ENCODE peak calls at places on chromosomes 16 and 17, in seven cellular contexts. One of them, this sample, is unnamed.
A peak's percentile ranks its signal among the peaks of the same experiment; 100 is the strongest.

GRCh38 chr16:4428500-4428899 is 2.8 kb downstream of the DNAJA3 start:
- ATAC-seq in Right ventricle myocardium superior: no peak
- ATAC-seq in pancreas: no peak
- ATAC-seq in activated CD8-positive, alpha-beta T cell treated with anti-CD3 and anti-CD28 coated beads for 36 hours: no peak
- ATAC-seq in CD4-positive, alpha-beta T cell: no peak
- ATAC-seq in aorta: no peak
- ATAC-seq in SK-N-SH treated with all-trans-retinoic acid at 6 μM for 48 hours: no peak
- ATAC-seq in this sample: no peak

GRCh38 chr17:58092797-58093385 is 9.7 kb downstream of the DYNLL2 start:
- ATAC-seq in aorta: no peak
- ATAC-seq in activated CD8-positive, alpha-beta T cell treated with anti-CD3 and anti-CD28 coated beads for 36 hours: no peak
- ATAC-seq in SK-N-SH treated with all-trans-retinoic acid at 6 μM for 48 hours: no peak
- ATAC-seq in CD4-positive, alpha-beta T cell: no peak
- ATAC-seq in pancreas: no peak
- ATAC-seq in Right ventricle myocardium superior: no peak
- ATAC-seq in this sample: no peak

GRCh38 chr16:15990902-15991301 is 41.5 kb downstream of the ABCC1 start:
- ATAC-seq in Right ventricle myocardium superior: no peak
- ATAC-seq in aorta: no peak
- ATAC-seq in activated CD8-positive, alpha-beta T cell treated with anti-CD3 and anti-CD28 coated beads for 36 hours: no peak
- ATAC-seq in CD4-positive, alpha-beta T cell: no peak
- ATAC-seq in SK-N-SH treated with all-trans-retinoic acid at 6 μM for 48 hours: no peak
- ATAC-seq in pancreas: no peak
- ATAC-seq in this sample: no peak

GRCh38 chr17:27466376-27466747 is 10.1 kb downstream of the KSR1 start:
- ATAC-seq in CD4-positive, alpha-beta T cell: peak; percentile 65
- ATAC-seq in SK-N-SH treated with all-trans-retinoic acid at 6 μM for 48 hours: no peak
- ATAC-seq in pancreas: no peak
- ATAC-seq in aorta: no peak
- ATAC-seq in activated CD8-positive, alpha-beta T cell treated with anti-CD3 and anti-CD28 coated beads for 36 hours: peak; percentile 22
- ATAC-seq in Right ventricle myocardium superior: no peak
- ATAC-seq in this sample: peak; percentile 3

GRCh38 chr16:47431960-47432359 is 28.9 kb downstream of the ITFG1 start:
- ATAC-seq in CD4-positive, alpha-beta T cell: no peak
- ATAC-seq in Right ventricle myocardium superior: no peak
- ATAC-seq in aorta: no peak
- ATAC-seq in activated CD8-positive, alpha-beta T cell treated with anti-CD3 and anti-CD28 coated beads for 36 hours: no peak
- ATAC-seq in pancreas: no peak
- ATAC-seq in SK-N-SH treated with all-trans-retinoic acid at 6 μM for 48 hours: no peak
- ATAC-seq in this sample: no peak

GRCh38 chr16:82252582-82252981 is 82.6 kb upstream of the MPHOSPH6 start:
- ATAC-seq in Right ventricle myocardium superior: no peak
- ATAC-seq in activated CD8-positive, alpha-beta T cell treated with anti-CD3 and anti-CD28 coated beads for 36 hours: no peak
- ATAC-seq in SK-N-SH treated with all-trans-retinoic acid at 6 μM for 48 hours: no peak
- ATAC-seq in CD4-positive, alpha-beta T cell: no peak
- ATAC-seq in pancreas: no peak
- ATAC-seq in aorta: no peak
- ATAC-seq in this sample: no peak

GRCh38 chr16:73028263-73028662 is 19.7 kb downstream of the ZFHX3 start:
- ATAC-seq in SK-N-SH treated with all-trans-retinoic acid at 6 μM for 48 hours: no peak
- ATAC-seq in CD4-positive, alpha-beta T cell: no peak
- ATAC-seq in aorta: no peak
- ATAC-seq in Right ventricle myocardium superior: no peak
- ATAC-seq in pancreas: peak; percentile 42
- ATAC-seq in activated CD8-positive, alpha-beta T cell treated with anti-CD3 and anti-CD28 coated beads for 36 hours: no peak
- ATAC-seq in this sample: no peak

GRCh38 chr16:49575352-49576172 is 202.0 kb downstream of the C16orf78 start:
- ATAC-seq in aorta: no peak
- ATAC-seq in activated CD8-positive, alpha-beta T cell treated with anti-CD3 and anti-CD28 coated beads for 36 hours: peak; percentile 45
- ATAC-seq in pancreas: peak; percentile 71
- ATAC-seq in SK-N-SH treated with all-trans-retinoic acid at 6 μM for 48 hours: no peak
- ATAC-seq in Right ventricle myocardium superior: peak; percentile 78
- ATAC-seq in CD4-positive, alpha-beta T cell: no peak
- ATAC-seq in this sample: peak; percentile 65

GRCh38 chr17:63381101-63381729 is 64.9 kb downstream of the CYB561 start:
- ATAC-seq in CD4-positive, alpha-beta T cell: no peak
- ATAC-seq in pancreas: no peak
- ATAC-seq in activated CD8-positive, alpha-beta T cell treated with anti-CD3 and anti-CD28 coated beads for 36 hours: no peak
- ATAC-seq in SK-N-SH treated with all-trans-retinoic acid at 6 μM for 48 hours: peak; percentile 72
- ATAC-seq in Right ventricle myocardium superior: no peak
- ATAC-seq in aorta: no peak
- ATAC-seq in this sample: no peak

GRCh38 chr16:79874391-79874790 is 273.9 kb upstream of the MAF start:
- ATAC-seq in aorta: no peak
- ATAC-seq in CD4-positive, alpha-beta T cell: no peak
- ATAC-seq in activated CD8-positive, alpha-beta T cell treated with anti-CD3 and anti-CD28 coated beads for 36 hours: no peak
- ATAC-seq in pancreas: no peak
- ATAC-seq in SK-N-SH treated with all-trans-retinoic acid at 6 μM for 48 hours: no peak
- ATAC-seq in Right ventricle myocardium superior: peak; percentile 59
- ATAC-seq in this sample: peak; percentile 47

GRCh38 chr17:63601439-63602371 is 1.0 kb downstream of the TACO1 start:
- ATAC-seq in aorta: no peak
- ATAC-seq in Right ventricle myocardium superior: peak; percentile 18
- ATAC-seq in pancreas: peak; percentile 15
- ATAC-seq in CD4-positive, alpha-beta T cell: no peak
- ATAC-seq in SK-N-SH treated with all-trans-retinoic acid at 6 μM for 48 hours: peak; percentile 12
- ATAC-seq in activated CD8-positive, alpha-beta T cell treated with anti-CD3 and anti-CD28 coated beads for 36 hours: no peak
- ATAC-seq in this sample: no peak

GRCh38 chr17:80393491-80393890 is 21.5 kb upstream of the ENDOV start:
- ATAC-seq in CD4-positive, alpha-beta T cell: no peak
- ATAC-seq in SK-N-SH treated with all-trans-retinoic acid at 6 μM for 48 hours: no peak
- ATAC-seq in aorta: no peak
- ATAC-seq in pancreas: no peak
- ATAC-seq in activated CD8-positive, alpha-beta T cell treated with anti-CD3 and anti-CD28 coated beads for 36 hours: no peak
- ATAC-seq in Right ventricle myocardium superior: no peak
- ATAC-seq in this sample: no peak

GRCh38 chr17:824372-824771 is 42.2 kb downstream of the MRM3 start:
- ATAC-seq in SK-N-SH treated with all-trans-retinoic acid at 6 μM for 48 hours: no peak
- ATAC-seq in activated CD8-positive, alpha-beta T cell treated with anti-CD3 and anti-CD28 coated beads for 36 hours: no peak
- ATAC-seq in aorta: no peak
- ATAC-seq in pancreas: no peak
- ATAC-seq in Right ventricle myocardium superior: peak; percentile 75
- ATAC-seq in CD4-positive, alpha-beta T cell: no peak
- ATAC-seq in this sample: peak; percentile 43

GRCh38 chr17:1890758-1891450 is 61.1 kb downstream of the RPA1 start:
- ATAC-seq in pancreas: no peak
- ATAC-seq in Right ventricle myocardium superior: no peak
- ATAC-seq in activated CD8-positive, alpha-beta T cell treated with anti-CD3 and anti-CD28 coated beads for 36 hours: peak; percentile 96
- ATAC-seq in CD4-positive, alpha-beta T cell: peak; percentile 77
- ATAC-seq in aorta: no peak
- ATAC-seq in SK-N-SH treated with all-trans-retinoic acid at 6 μM for 48 hours: no peak
- ATAC-seq in this sample: no peak

GRCh38 chr16:29994613-29995329 is 646 bp downstream of the HIRIP3 start:
- ATAC-seq in CD4-positive, alpha-beta T cell: no peak
- ATAC-seq in Right ventricle myocardium superior: peak; percentile 46
- ATAC-seq in aorta: peak; percentile 62
- ATAC-seq in pancreas: peak; percentile 75
- ATAC-seq in activated CD8-positive, alpha-beta T cell treated with anti-CD3 and anti-CD28 coated beads for 36 hours: peak; percentile 49
- ATAC-seq in SK-N-SH treated with all-trans-retinoic acid at 6 μM for 48 hours: peak; percentile 27
- ATAC-seq in this sample: peak; percentile 31

GRCh38 chr17:64074704-64075484 is 54.5 kb upstream of the ICAM2 start:
- ATAC-seq in aorta: peak; percentile 79
- ATAC-seq in activated CD8-positive, alpha-beta T cell treated with anti-CD3 and anti-CD28 coated beads for 36 hours: no peak
- ATAC-seq in Right ventricle myocardium superior: peak; percentile 48
- ATAC-seq in SK-N-SH treated with all-trans-retinoic acid at 6 μM for 48 hours: no peak
- ATAC-seq in CD4-positive, alpha-beta T cell: no peak
- ATAC-seq in pancreas: peak; percentile 91
- ATAC-seq in this sample: peak; percentile 74

GRCh38 chr17:74950207-74950606 is 14.5 kb downstream of the OTOP3 start:
- ATAC-seq in Right ventricle myocardium superior: no peak
- ATAC-seq in activated CD8-positive, alpha-beta T cell treated with anti-CD3 and anti-CD28 coated beads for 36 hours: no peak
- ATAC-seq in CD4-positive, alpha-beta T cell: no peak
- ATAC-seq in pancreas: peak; percentile 65
- ATAC-seq in aorta: no peak
- ATAC-seq in SK-N-SH treated with all-trans-retinoic acid at 6 μM for 48 hours: peak; percentile 8
- ATAC-seq in this sample: no peak

GRCh38 chr17:3773511-3773910 is 27.5 kb downstream of the ITGAE start:
- ATAC-seq in aorta: no peak
- ATAC-seq in CD4-positive, alpha-beta T cell: no peak
- ATAC-seq in Right ventricle myocardium superior: no peak
- ATAC-seq in activated CD8-positive, alpha-beta T cell treated with anti-CD3 and anti-CD28 coated beads for 36 hours: no peak
- ATAC-seq in pancreas: no peak
- ATAC-seq in SK-N-SH treated with all-trans-retinoic acid at 6 μM for 48 hours: peak; percentile 92
- ATAC-seq in this sample: no peak

GRCh38 chr17:74152591-74153455 is 50.7 kb upstream of the RPL38 start:
- ATAC-seq in pancreas: no peak
- ATAC-seq in Right ventricle myocardium superior: no peak
- ATAC-seq in aorta: no peak
- ATAC-seq in activated CD8-positive, alpha-beta T cell treated with anti-CD3 and anti-CD28 coated beads for 36 hours: no peak
- ATAC-seq in SK-N-SH treated with all-trans-retinoic acid at 6 μM for 48 hours: peak; percentile 70
- ATAC-seq in CD4-positive, alpha-beta T cell: no peak
- ATAC-seq in this sample: no peak

GRCh38 chr17:1989135-1989534 is 36.0 kb downstream of the RTN4RL1 start:
- ATAC-seq in CD4-positive, alpha-beta T cell: no peak
- ATAC-seq in Right ventricle myocardium superior: peak; percentile 33
- ATAC-seq in pancreas: peak; percentile 39
- ATAC-seq in SK-N-SH treated with all-trans-retinoic acid at 6 μM for 48 hours: peak; percentile 82
- ATAC-seq in aorta: peak; percentile 86
- ATAC-seq in activated CD8-positive, alpha-beta T cell treated with anti-CD3 and anti-CD28 coated beads for 36 hours: no peak
- ATAC-seq in this sample: peak; percentile 93

This sample was measured in gastroesophageal sphincter.